ENCODE peak calls at places on chromosomes 3 and 15, in four cellular contexts. One of them, this sample, is unnamed.

GRCh38 chr15:58340176-58340575 is 91.6 kb upstream of the LIPC start:
- DNase-seq in left colon: no peak
- DNase-seq in NCI-H446 treated with DMSO at 0.1 percent for 48 hours: no peak
- DNase-seq in activated CD4-positive, alpha-beta T cell treated with anti-CD3 and anti-CD28 coated beads for 36 hours: no peak
- DNase-seq in this sample: no peak

GRCh38 chr3:37197810-37198371 is 23.5 kb upstream of the LRRFIP2 start:
- DNase-seq in left colon: no peak
- DNase-seq in NCI-H446 treated with DMSO at 0.1 percent for 48 hours: no peak
- DNase-seq in activated CD4-positive, alpha-beta T cell treated with anti-CD3 and anti-CD28 coated beads for 36 hours: no peak
- DNase-seq in this sample: peak

GRCh38 chr3:42129014-42129953 is 38.1 kb downstream of the TRAK1 start:
- DNase-seq in left colon: no peak
- DNase-seq in NCI-H446 treated with DMSO at 0.1 percent for 48 hours: no peak
- DNase-seq in activated CD4-positive, alpha-beta T cell treated with anti-CD3 and anti-CD28 coated beads for 36 hours: no peak
- DNase-seq in this sample: no peak

GRCh38 chr3:64747682-64748081 is 59.9 kb upstream of the ADAMTS9 start:
- DNase-seq in left colon: no peak
- DNase-seq in NCI-H446 treated with DMSO at 0.1 percent for 48 hours: no peak
- DNase-seq in activated CD4-positive, alpha-beta T cell treated with anti-CD3 and anti-CD28 coated beads for 36 hours: no peak
- DNase-seq in this sample: no peak

GRCh38 chr3:67376416-67376815 is 278.0 kb downstream of the SUCLG2 start:
- DNase-seq in left colon: no peak
- DNase-seq in NCI-H446 treated with DMSO at 0.1 percent for 48 hours: no peak
- DNase-seq in activated CD4-positive, alpha-beta T cell treated with anti-CD3 and anti-CD28 coated beads for 36 hours: no peak
- DNase-seq in this sample: no peak

GRCh38 chr3:128385080-128385832 is 81.4 kb downstream of the DNAJB8 start:
- DNase-seq in left colon: peak
- DNase-seq in NCI-H446 treated with DMSO at 0.1 percent for 48 hours: no peak
- DNase-seq in activated CD4-positive, alpha-beta T cell treated with anti-CD3 and anti-CD28 coated beads for 36 hours: no peak
- DNase-seq in this sample: no peak

GRCh38 chr3:154209499-154209898 is 88.3 kb downstream of the ARHGEF26 start:
- DNase-seq in left colon: no peak
- DNase-seq in NCI-H446 treated with DMSO at 0.1 percent for 48 hours: no peak
- DNase-seq in activated CD4-positive, alpha-beta T cell treated with anti-CD3 and anti-CD28 coated beads for 36 hours: no peak
- DNase-seq in this sample: no peak

GRCh38 chr15:70763950-70764730 is 782 bp upstream of the UACA start:
- DNase-seq in left colon: peak
- DNase-seq in NCI-H446 treated with DMSO at 0.1 percent for 48 hours: no peak
- DNase-seq in activated CD4-positive, alpha-beta T cell treated with anti-CD3 and anti-CD28 coated beads for 36 hours: peak
- DNase-seq in this sample: no peak

GRCh38 chr15:56082263-56082761 is 88.9 kb upstream of the NEDD4 start:
- DNase-seq in left colon: no peak
- DNase-seq in NCI-H446 treated with DMSO at 0.1 percent for 48 hours: no peak
- DNase-seq in activated CD4-positive, alpha-beta T cell treated with anti-CD3 and anti-CD28 coated beads for 36 hours: no peak
- DNase-seq in this sample: no peak

GRCh38 chr3:60758169-60758568 is 493.1 kb downstream of the FHIT start:
- DNase-seq in left colon: no peak
- DNase-seq in NCI-H446 treated with DMSO at 0.1 percent for 48 hours: no peak
- DNase-seq in activated CD4-positive, alpha-beta T cell treated with anti-CD3 and anti-CD28 coated beads for 36 hours: no peak
- DNase-seq in this sample: no peak

GRCh38 chr3:82133070-82133606 is 371.7 kb upstream of the GBE1 start:
- DNase-seq in left colon: peak
- DNase-seq in NCI-H446 treated with DMSO at 0.1 percent for 48 hours: peak
- DNase-seq in activated CD4-positive, alpha-beta T cell treated with anti-CD3 and anti-CD28 coated beads for 36 hours: peak
- DNase-seq in this sample: no peak

GRCh38 chr3:30964612-30965011 is 70.2 kb upstream of the GADL1 start:
- DNase-seq in left colon: no peak
- DNase-seq in NCI-H446 treated with DMSO at 0.1 percent for 48 hours: no peak
- DNase-seq in activated CD4-positive, alpha-beta T cell treated with anti-CD3 and anti-CD28 coated beads for 36 hours: peak
- DNase-seq in this sample: no peak

GRCh38 chr15:73747847-73748605 is 5.1 kb downstream of the INSYN1 start:
- DNase-seq in left colon: no peak
- DNase-seq in NCI-H446 treated with DMSO at 0.1 percent for 48 hours: no peak
- DNase-seq in activated CD4-positive, alpha-beta T cell treated with anti-CD3 and anti-CD28 coated beads for 36 hours: no peak
- DNase-seq in this sample: no peak

GRCh38 chr15:95129589-95129988 is 898.2 kb downstream of the MCTP2 start:
- DNase-seq in left colon: peak
- DNase-seq in NCI-H446 treated with DMSO at 0.1 percent for 48 hours: no peak
- DNase-seq in activated CD4-positive, alpha-beta T cell treated with anti-CD3 and anti-CD28 coated beads for 36 hours: no peak
- DNase-seq in this sample: no peak

GRCh38 chr3:56413911-56414310 is 54.4 kb downstream of the ERC2 start:
- DNase-seq in left colon: no peak
- DNase-seq in NCI-H446 treated with DMSO at 0.1 percent for 48 hours: no peak
- DNase-seq in activated CD4-positive, alpha-beta T cell treated with anti-CD3 and anti-CD28 coated beads for 36 hours: no peak
- DNase-seq in this sample: no peak

This sample was measured in ecto neural progenitor cell.